ENCODE peak calls at places on chromosomes 13 and 19, in four cellular contexts. One of them, this sample, is unnamed.

GRCh38 chr19:3801412-3802096 is 15.4 kb upstream of the MATK start:
- DNase-seq in cardiac muscle cell: peak
- DNase-seq in astrocyte: peak
- DNase-seq in fibroblast of pulmonary artery: no peak
- DNase-seq in this sample: no peak

GRCh38 chr19:35266904-35267817 is 1.6 kb upstream of the USF2 start:
- DNase-seq in cardiac muscle cell: no peak
- DNase-seq in astrocyte: no peak
- DNase-seq in fibroblast of pulmonary artery: no peak
- DNase-seq in this sample: no peak

GRCh38 chr19:51166846-51167490 is 24.9 kb downstream of the SIGLEC7 start:
- DNase-seq in cardiac muscle cell: no peak
- DNase-seq in astrocyte: no peak
- DNase-seq in fibroblast of pulmonary artery: no peak
- DNase-seq in this sample: no peak

GRCh38 chr13:26887594-26887993 is 127.0 kb upstream of the GPR12 start:
- DNase-seq in cardiac muscle cell: no peak
- DNase-seq in astrocyte: no peak
- DNase-seq in fibroblast of pulmonary artery: no peak
- DNase-seq in this sample: no peak

GRCh38 chr19:7670150-7670784 is 1.4 kb downstream of the RETN start:
- DNase-seq in cardiac muscle cell: peak
- DNase-seq in astrocyte: no peak
- DNase-seq in fibroblast of pulmonary artery: no peak
- DNase-seq in this sample: no peak

GRCh38 chr13:110922506-110922905 is 7.6 kb upstream of the ANKRD10 start:
- DNase-seq in cardiac muscle cell: no peak
- DNase-seq in astrocyte: no peak
- DNase-seq in fibroblast of pulmonary artery: no peak
- DNase-seq in this sample: no peak

GRCh38 chr19:44846455-44847143 is 502 bp downstream of the NECTIN2 start:
- DNase-seq in cardiac muscle cell: peak
- DNase-seq in astrocyte: peak
- DNase-seq in fibroblast of pulmonary artery: peak
- DNase-seq in this sample: no peak

GRCh38 chr19:6677495-6677894 is 7.5 kb upstream of the TNFSF14 start:
- DNase-seq in cardiac muscle cell: no peak
- DNase-seq in astrocyte: no peak
- DNase-seq in fibroblast of pulmonary artery: no peak
- DNase-seq in this sample: no peak

GRCh38 chr13:63731896-63732295 is 2316.2 kb upstream of the PCDH20 start:
- DNase-seq in cardiac muscle cell: no peak
- DNase-seq in astrocyte: no peak
- DNase-seq in fibroblast of pulmonary artery: no peak
- DNase-seq in this sample: no peak

GRCh38 chr19:56765107-56765506 is 75.4 kb downstream of the PEG3 start:
- DNase-seq in cardiac muscle cell: peak
- DNase-seq in astrocyte: no peak
- DNase-seq in fibroblast of pulmonary artery: no peak
- DNase-seq in this sample: no peak

GRCh38 chr13:112876305-112877000 is 92.6 kb upstream of the MCF2L start:
- DNase-seq in cardiac muscle cell: no peak
- DNase-seq in astrocyte: no peak
- DNase-seq in fibroblast of pulmonary artery: no peak
- DNase-seq in this sample: no peak

GRCh38 chr19:13022859-13023636 is 27.8 kb downstream of the NFIX start:
- DNase-seq in cardiac muscle cell: peak
- DNase-seq in astrocyte: peak
- DNase-seq in fibroblast of pulmonary artery: peak
- DNase-seq in this sample: peak

GRCh38 chr19:13018037-13018914 is 23.0 kb downstream of the NFIX start:
- DNase-seq in cardiac muscle cell: peak
- DNase-seq in astrocyte: peak
- DNase-seq in fibroblast of pulmonary artery: peak
- DNase-seq in this sample: no peak

GRCh38 chr13:22336460-22336859 is 665.6 kb downstream of the FGF9 start:
- DNase-seq in cardiac muscle cell: no peak
- DNase-seq in astrocyte: no peak
- DNase-seq in fibroblast of pulmonary artery: no peak
- DNase-seq in this sample: no peak

GRCh38 chr13:67438465-67438864 is 208.3 kb upstream of the PCDH9 start:
- DNase-seq in cardiac muscle cell: no peak
- DNase-seq in astrocyte: no peak
- DNase-seq in fibroblast of pulmonary artery: no peak
- DNase-seq in this sample: no peak

GRCh38 chr19:8430650-8431049 is 14.1 kb upstream of the HNRNPM start:
- DNase-seq in cardiac muscle cell: no peak
- DNase-seq in astrocyte: no peak
- DNase-seq in fibroblast of pulmonary artery: no peak
- DNase-seq in this sample: no peak

GRCh38 chr19:39402417-39403297 is 4.0 kb upstream of the ZFP36 start:
- DNase-seq in cardiac muscle cell: peak
- DNase-seq in astrocyte: peak
- DNase-seq in fibroblast of pulmonary artery: peak
- DNase-seq in this sample: peak

GRCh38 chr13:37375724-37376123 is 222.8 kb downstream of the POSTN start:
- DNase-seq in cardiac muscle cell: no peak
- DNase-seq in astrocyte: no peak
- DNase-seq in fibroblast of pulmonary artery: peak
- DNase-seq in this sample: no peak

GRCh38 chr19:43353606-43354304 is at the start of gene CD177:
- DNase-seq in cardiac muscle cell: no peak
- DNase-seq in astrocyte: no peak
- DNase-seq in fibroblast of pulmonary artery: no peak
- DNase-seq in this sample: no peak

GRCh38 chr13:48429036-48429435 is 16.1 kb upstream of the LPAR6 start:
- DNase-seq in cardiac muscle cell: no peak
- DNase-seq in astrocyte: no peak
- DNase-seq in fibroblast of pulmonary artery: no peak
- DNase-seq in this sample: no peak

GRCh38 chr13:37716796-37717195 is 118.2 kb upstream of the POSTN start:
- DNase-seq in cardiac muscle cell: peak
- DNase-seq in astrocyte: no peak
- DNase-seq in fibroblast of pulmonary artery: peak
- DNase-seq in this sample: no peak

GRCh38 chr13:29587645-29588044 is 7.8 kb downstream of the SLC7A1 start:
- DNase-seq in cardiac muscle cell: no peak
- DNase-seq in astrocyte: peak
- DNase-seq in fibroblast of pulmonary artery: no peak
- DNase-seq in this sample: no peak

GRCh38 chr13:88717946-88718345 is 1046.8 kb downstream of the SLITRK5 start:
- DNase-seq in cardiac muscle cell: no peak
- DNase-seq in astrocyte: no peak
- DNase-seq in fibroblast of pulmonary artery: no peak
- DNase-seq in this sample: no peak

GRCh38 chr19:30105316-30105715 is 163.3 kb downstream of the URI1 start:
- DNase-seq in cardiac muscle cell: no peak
- DNase-seq in astrocyte: no peak
- DNase-seq in fibroblast of pulmonary artery: no peak
- DNase-seq in this sample: no peak

GRCh38 chr19:58366576-58367430 is 4.3 kb upstream of the ZNF497 start:
- DNase-seq in cardiac muscle cell: no peak
- DNase-seq in astrocyte: no peak
- DNase-seq in fibroblast of pulmonary artery: no peak
- DNase-seq in this sample: no peak

GRCh38 chr19:33752018-33752790 is 44.5 kb upstream of the KCTD15 start:
- DNase-seq in cardiac muscle cell: no peak
- DNase-seq in astrocyte: no peak
- DNase-seq in fibroblast of pulmonary artery: no peak
- DNase-seq in this sample: no peak

GRCh38 chr19:4456843-4457653 is 546 bp downstream of the UBXN6 start:
- DNase-seq in cardiac muscle cell: peak
- DNase-seq in astrocyte: peak
- DNase-seq in fibroblast of pulmonary artery: peak
- DNase-seq in this sample: peak

GRCh38 chr19:38412961-38413360 is 10.1 kb downstream of the FAM98C start:
- DNase-seq in cardiac muscle cell: no peak
- DNase-seq in astrocyte: no peak
- DNase-seq in fibroblast of pulmonary artery: no peak
- DNase-seq in this sample: no peak

GRCh38 chr13:79519252-79519651 is 38.3 kb downstream of the NDFIP2 start:
- DNase-seq in cardiac muscle cell: no peak
- DNase-seq in astrocyte: peak
- DNase-seq in fibroblast of pulmonary artery: peak
- DNase-seq in this sample: peak

GRCh38 chr13:28476919-28477708 is 17.8 kb downstream of the FLT1 start:
- DNase-seq in cardiac muscle cell: no peak
- DNase-seq in astrocyte: no peak
- DNase-seq in fibroblast of pulmonary artery: no peak
- DNase-seq in this sample: no peak

GRCh38 chr13:30743319-30744055 is 8.1 kb downstream of the ALOX5AP start:
- DNase-seq in cardiac muscle cell: peak
- DNase-seq in astrocyte: peak
- DNase-seq in fibroblast of pulmonary artery: peak
- DNase-seq in this sample: peak

GRCh38 chr13:110339975-110340550 is 33.0 kb downstream of the COL4A2 start:
- DNase-seq in cardiac muscle cell: no peak
- DNase-seq in astrocyte: no peak
- DNase-seq in fibroblast of pulmonary artery: no peak
- DNase-seq in this sample: no peak

GRCh38 chr13:97337985-97338384 is 96.0 kb upstream of the RAP2A start:
- DNase-seq in cardiac muscle cell: no peak
- DNase-seq in astrocyte: no peak
- DNase-seq in fibroblast of pulmonary artery: no peak
- DNase-seq in this sample: no peak

GRCh38 chr13:23570931-23571330 is 719 bp downstream of the TNFRSF19 start:
- DNase-seq in cardiac muscle cell: peak
- DNase-seq in astrocyte: peak
- DNase-seq in fibroblast of pulmonary artery: peak
- DNase-seq in this sample: no peak

GRCh38 chr13:90565985-90566713 is 781.3 kb upstream of the MIR17HG start:
- DNase-seq in cardiac muscle cell: no peak
- DNase-seq in astrocyte: no peak
- DNase-seq in fibroblast of pulmonary artery: no peak
- DNase-seq in this sample: no peak

GRCh38 chr19:4197625-4198466 is 15.4 kb downstream of the ANKRD24 start:
- DNase-seq in cardiac muscle cell: no peak
- DNase-seq in astrocyte: no peak
- DNase-seq in fibroblast of pulmonary artery: peak
- DNase-seq in this sample: no peak

GRCh38 chr19:38929929-38930775 is at the start of gene SARS2:
- DNase-seq in cardiac muscle cell: peak
- DNase-seq in astrocyte: peak
- DNase-seq in fibroblast of pulmonary artery: peak
- DNase-seq in this sample: peak

GRCh38 chr19:3397266-3398022 is 31.1 kb downstream of the NFIC start:
- DNase-seq in cardiac muscle cell: peak
- DNase-seq in astrocyte: no peak
- DNase-seq in fibroblast of pulmonary artery: no peak
- DNase-seq in this sample: no peak

GRCh38 chr13:96216543-96216942 is 126.6 kb downstream of the HS6ST3 start:
- DNase-seq in cardiac muscle cell: no peak
- DNase-seq in astrocyte: no peak
- DNase-seq in fibroblast of pulmonary artery: no peak
- DNase-seq in this sample: no peak
- TF ChIP-seq CTCF in cardiac muscle cell: no peak
- TF ChIP-seq CTCF in astrocyte: no peak
- TF ChIP-seq CTCF in fibroblast of pulmonary artery: no peak
- TF ChIP-seq CTCF in this sample: no peak

GRCh38 chr19:55694656-55695491 is 19.8 kb downstream of the EPN1 start:
- DNase-seq in cardiac muscle cell: no peak
- DNase-seq in astrocyte: no peak
- DNase-seq in fibroblast of pulmonary artery: no peak
- DNase-seq in this sample: no peak

GRCh38 chr19:55694241-55694655 is 19.2 kb downstream of the EPN1 start:
- DNase-seq in cardiac muscle cell: no peak
- DNase-seq in astrocyte: no peak
- DNase-seq in fibroblast of pulmonary artery: no peak
- DNase-seq in this sample: no peak

GRCh38 chr19:55696301-55697068 is 21.5 kb downstream of the EPN1 start:
- DNase-seq in cardiac muscle cell: no peak
- DNase-seq in astrocyte: no peak
- DNase-seq in fibroblast of pulmonary artery: no peak
- DNase-seq in this sample: no peak

GRCh38 chr19:55697069-55697440 is 22.0 kb downstream of the EPN1 start:
- DNase-seq in cardiac muscle cell: no peak
- DNase-seq in astrocyte: no peak
- DNase-seq in fibroblast of pulmonary artery: no peak
- DNase-seq in this sample: no peak

GRCh38 chr19:55695511-55696290 is 20.7 kb downstream of the EPN1 start:
- DNase-seq in cardiac muscle cell: no peak
- DNase-seq in astrocyte: no peak
- DNase-seq in fibroblast of pulmonary artery: no peak
- DNase-seq in this sample: no peak
- TF ChIP-seq CTCF in cardiac muscle cell: no peak
- TF ChIP-seq CTCF in astrocyte: no peak
- TF ChIP-seq CTCF in fibroblast of pulmonary artery: no peak
- TF ChIP-seq CTCF in this sample: no peak

GRCh38 chr19:46721269-46722003 is 4.5 kb upstream of the PRKD2 start:
- DNase-seq in cardiac muscle cell: no peak
- DNase-seq in astrocyte: no peak
- DNase-seq in fibroblast of pulmonary artery: no peak
- DNase-seq in this sample: no peak
- TF ChIP-seq CTCF in cardiac muscle cell: no peak
- TF ChIP-seq CTCF in astrocyte: no peak
- TF ChIP-seq CTCF in fibroblast of pulmonary artery: no peak
- TF ChIP-seq CTCF in this sample: peak

DNA sequence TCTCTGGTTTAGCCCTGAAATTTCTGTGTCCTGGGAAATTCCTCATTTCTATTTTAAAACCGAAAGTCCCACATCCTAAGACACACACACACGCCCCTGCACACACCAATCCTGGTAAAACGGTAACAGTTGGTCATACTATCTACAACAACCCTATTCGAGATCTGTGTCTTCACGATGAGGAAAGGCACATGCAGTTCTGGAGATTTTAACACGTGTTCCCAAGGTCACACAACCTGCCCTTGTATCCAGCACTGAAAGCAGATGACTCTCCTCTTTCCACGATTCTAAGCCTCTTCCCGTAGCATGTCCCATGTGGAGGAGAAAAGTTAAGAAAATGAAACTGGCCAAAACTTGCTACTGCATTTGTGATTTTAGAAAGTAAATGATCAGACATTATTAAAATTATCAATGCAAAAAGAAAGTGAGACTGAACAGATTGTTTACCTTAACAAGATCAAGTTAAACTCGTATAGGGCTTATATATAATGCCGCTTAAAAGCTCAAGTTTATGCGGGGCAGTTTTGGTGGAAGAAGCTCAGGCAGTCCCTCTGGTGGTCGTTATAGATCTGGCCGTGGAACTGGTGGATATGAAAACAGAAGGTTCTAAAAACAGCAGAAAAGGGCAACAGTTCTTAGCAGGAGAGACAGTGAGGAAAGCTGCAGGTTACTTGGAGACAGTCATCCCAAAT is 32.7 kb downstream of the VSTM1 start:
- DNase-seq in cardiac muscle cell: peak
- DNase-seq in astrocyte: no peak
- DNase-seq in fibroblast of pulmonary artery: peak
- DNase-seq in this sample: peak
- TF ChIP-seq CTCF in cardiac muscle cell: peak
- TF ChIP-seq CTCF in astrocyte: peak
- TF ChIP-seq CTCF in fibroblast of pulmonary artery: peak
- TF ChIP-seq CTCF in this sample: peak

This sample was measured in HFFc6.